ENCODE peak calls at places on chromosomes 3 and 15, in five cellular contexts. H is CD8-positive, alpha-beta T cell; N is activated naive CD4-positive, alpha-beta T cell treated with anti-CD3 and anti-CD28 coated beads, Interleukin-2, amount 10 ng/mL, durations not matched to agents 7 days and 5 days; T is cardiac muscle cell; G is RWPE1. V is an unnamed sample.

GRCh38 chr15:55846108-55846707 is 103.3 kb upstream of the PRTG start:
- DNase-seq in H (no peak), N (peak; percentile 57), T (peak; percentile 88), G (peak; percentile 59), V (peak; percentile 34)

GRCh38 chr3:171101982-171102610 is 75.6 kb upstream of the SLC2A2 start:
- DNase-seq in H (no peak), N (no peak), T (peak; percentile 70), G (peak; percentile 45), V (peak; percentile 91)

GRCh38 chr3:168002786-168003368 is 92.8 kb downstream of the GOLIM4 start:
- DNase-seq in H (no peak), N (no peak), T (peak; percentile 43), G (peak; percentile 62), V (no peak)

GRCh38 chr3:38773528-38773927 is 42.5 kb downstream of the SCN10A start:
- DNase-seq in H (no peak), N (no peak), T (no peak), G (no peak), V (no peak)

GRCh38 chr3:59306436-59306835 is 256.6 kb upstream of the CFAP20DC start:
- DNase-seq in H (no peak), N (no peak), T (no peak), G (no peak), V (no peak)

GRCh38 chr3:22236490-22237271 is 485.7 kb upstream of the ZNF385D start:
- DNase-seq in H (no peak), N (no peak), T (peak; percentile 7), G (no peak), V (no peak)

GRCh38 chr3:135491478-135491877 is 474.1 kb upstream of the PPP2R3A start:
- DNase-seq in H (no peak), N (no peak), T (no peak), G (no peak), V (no peak)

GRCh38 chr3:128813003-128813564 is 66.3 kb upstream of the ACAD9 start:
- DNase-seq in H (no peak), N (no peak), T (no peak), G (no peak), V (no peak)

GRCh38 chr3:133525435-133525834 is 48.1 kb upstream of the CDV3 start:
- DNase-seq in H (no peak), N (no peak), T (no peak), G (no peak), V (no peak)

GRCh38 chr3:118683636-118684035 is 351.0 kb downstream of the IGSF11 start:
- DNase-seq in H (no peak), N (no peak), T (no peak), G (no peak), V (no peak)

GRCh38 chr3:78801923-78802587 is 965.7 kb downstream of the ROBO1 start:
- DNase-seq in H (no peak), N (no peak), T (no peak), G (no peak), V (no peak)

GRCh38 chr3:56985460-56986327 is 74.8 kb upstream of the SPATA12 start:
- DNase-seq in H (no peak), N (no peak), T (peak; percentile 53), G (no peak), V (no peak)

V was measured in NCI-H526.